ENCODE peak calls at places on chromosomes 3 and 15, in nine cellular contexts. M is cardiac fibroblast, I is upper lobe of right lung, B is AG10803, H is adrenal gland, V is astrocyte of the spinal cord, W is tibial artery, J is tibial nerve, L is chondrocyte. N is an unnamed sample.
A peak's percentile ranks its signal among the peaks of the same experiment; 100 is the strongest.

GRCh38 chr15:94262201-94262600 is 30.8 kb downstream of the MCTP2 start:
- DNase-seq in M (no peak), I (no peak), B (no peak), H (no peak), V (no peak), W (no peak), J (no peak), L (no peak), N (no peak)

GRCh38 chr3:9156604-9157003 is 92.8 kb downstream of the SRGAP3 start:
- DNase-seq in M (no peak), I (no peak), B (no peak), H (no peak), V (no peak), W (no peak), J (no peak), L (no peak), N (no peak)

GRCh38 chr3:66372681-66373350 is 128.0 kb downstream of the LRIG1 start:
- DNase-seq in M (peak; percentile 15), I (no peak), B (no peak), H (no peak), V (no peak), W (no peak), J (no peak), L (no peak), N (no peak)

GRCh38 chr15:101251830-101252820 is at the start of gene CHSY1:
- DNase-seq in M (peak; percentile 97), I (peak; percentile 97), B (peak; percentile 93), H (peak; percentile 94), V (peak; percentile 97), W (peak; percentile 92), J (peak; percentile 87), L (peak; percentile 97), N (peak; percentile 67)

GRCh38 chr3:194573680-194574437 is 59.4 kb downstream of the TMEM44 start:
- DNase-seq in M (peak; percentile 82), I (no peak), B (peak; percentile 65), H (peak; percentile 47), V (no peak), W (no peak), J (no peak), L (no peak), N (peak; percentile 68)

GRCh38 chr15:87461621-87462020 is 794.9 kb downstream of the NTRK3 start:
- DNase-seq in M (no peak), I (no peak), B (peak; percentile 3), H (no peak), V (no peak), W (no peak), J (no peak), L (no peak), N (no peak)

GRCh38 chr3:119630562-119631329 is 29.6 kb downstream of the POPDC2 start:
- DNase-seq in M (peak; percentile 66), I (no peak), B (peak; percentile 67), H (peak; percentile 69), V (peak; percentile 46), W (no peak), J (no peak), L (no peak), N (no peak)

GRCh38 chr3:3800076-3800448 is 831 bp downstream of the LRRN1 start:
- DNase-seq in M (no peak), I (peak; percentile 70), B (no peak), H (no peak), V (no peak), W (no peak), J (no peak), L (no peak), N (no peak)

GRCh38 chr3:122245513-122246174 is 62.2 kb downstream of the CASR start:
- DNase-seq in M (no peak), I (no peak), B (peak; percentile 30), H (no peak), V (peak; percentile 6), W (no peak), J (no peak), L (no peak), N (no peak)

GRCh38 chr3:122246214-122246613 is 62.7 kb downstream of the CASR start:
- DNase-seq in M (no peak), I (no peak), B (peak; percentile 41), H (no peak), V (no peak), W (no peak), J (no peak), L (no peak), N (no peak)

GRCh38 chr3:122247825-122248185 is 64.3 kb downstream of the CASR start:
- DNase-seq in M (no peak), I (no peak), B (peak; percentile 29), H (no peak), V (peak; percentile 4), W (no peak), J (no peak), L (no peak), N (no peak)

GRCh38 chr3:122251428-122251827 is 68.0 kb downstream of the CASR start:
- DNase-seq in M (no peak), I (no peak), B (no peak), H (no peak), V (no peak), W (no peak), J (no peak), L (no peak), N (no peak)

GRCh38 chr3:122247087-122247824 is 63.8 kb downstream of the CASR start:
- DNase-seq in M (no peak), I (no peak), B (peak; percentile 3), H (peak; percentile 21), V (no peak), W (peak; percentile 29), J (no peak), L (no peak), N (no peak)
- TF ChIP-seq CTCF in M (no peak), I (no peak), B (no peak), H (no peak), V (no peak), W (no peak), J (no peak), L (no peak), N (no peak)

GRCh38 chr15:42547926-42548257 is 701 bp downstream of the LRRC57 start:
- DNase-seq in M (peak; percentile 47), I (no peak), B (peak; percentile 38), H (no peak), V (no peak), W (no peak), J (no peak), L (no peak), N (no peak)

GRCh38 chr15:42544858-42545629 is 3.5 kb downstream of the LRRC57 start:
- DNase-seq in M (no peak), I (no peak), B (no peak), H (no peak), V (no peak), W (no peak), J (no peak), L (no peak), N (no peak)

GRCh38 chr15:42549782-42550392 is 1.2 kb downstream of the HAUS2 start:
- DNase-seq in M (peak; percentile 1), I (no peak), B (no peak), H (peak; percentile 33), V (no peak), W (no peak), J (no peak), L (no peak), N (no peak)

GRCh38 chr15:42549052-42549491 is 434 bp downstream of the HAUS2 start:
- DNase-seq in M (peak; percentile 35), I (no peak), B (peak; percentile 15), H (peak; percentile 23), V (no peak), W (no peak), J (no peak), L (no peak), N (no peak)

GRCh38 chr15:42548258-42549051 is at the start of the genes HAUS2 and LRRC57:
- DNase-seq in M (peak; percentile 81), I (peak; percentile 96), B (peak; percentile 71), H (peak; percentile 88), V (peak; percentile 82), W (peak; percentile 77), J (peak; percentile 66), L (peak; percentile 94), N (peak; percentile 93)
- TF ChIP-seq CTCF in M (no peak), I (no peak), B (no peak), H (no peak), V (no peak), W (no peak), J (no peak), L (no peak), N (no peak)

GRCh38 chr3:106328224-106328623 is 459.4 kb upstream of the CBLB start:
- DNase-seq in M (no peak), I (no peak), B (no peak), H (no peak), V (no peak), W (no peak), J (no peak), L (no peak), N (no peak)
- TF ChIP-seq CTCF in M (no peak), I (no peak), B (no peak), H (no peak), V (no peak), W (no peak), J (no peak), L (no peak), N (no peak)

GRCh38 chr3:15271785-15272381 is 60.5 kb downstream of the SH3BP5 start:
- DNase-seq in M (no peak), I (peak; percentile 80), B (no peak), H (peak; percentile 61), V (no peak), W (no peak), J (no peak), L (no peak), N (no peak)

GRCh38 chr3:15271030-15271429 is 61.4 kb downstream of the SH3BP5 start:
- DNase-seq in M (no peak), I (no peak), B (no peak), H (peak; percentile 4), V (no peak), W (no peak), J (no peak), L (no peak), N (no peak)

GRCh38 chr3:15273214-15273613 is 59.2 kb downstream of the SH3BP5 start:
- DNase-seq in M (no peak), I (no peak), B (no peak), H (peak; percentile 16), V (no peak), W (no peak), J (no peak), L (no peak), N (no peak)

GRCh38 chr3:15269091-15269989 is 63.0 kb downstream of the SH3BP5 start:
- DNase-seq in M (peak; percentile 96), I (peak; percentile 89), B (peak; percentile 90), H (peak; percentile 98), V (peak; percentile 96), W (peak; percentile 89), J (peak; percentile 84), L (no peak), N (no peak)

DNA sequence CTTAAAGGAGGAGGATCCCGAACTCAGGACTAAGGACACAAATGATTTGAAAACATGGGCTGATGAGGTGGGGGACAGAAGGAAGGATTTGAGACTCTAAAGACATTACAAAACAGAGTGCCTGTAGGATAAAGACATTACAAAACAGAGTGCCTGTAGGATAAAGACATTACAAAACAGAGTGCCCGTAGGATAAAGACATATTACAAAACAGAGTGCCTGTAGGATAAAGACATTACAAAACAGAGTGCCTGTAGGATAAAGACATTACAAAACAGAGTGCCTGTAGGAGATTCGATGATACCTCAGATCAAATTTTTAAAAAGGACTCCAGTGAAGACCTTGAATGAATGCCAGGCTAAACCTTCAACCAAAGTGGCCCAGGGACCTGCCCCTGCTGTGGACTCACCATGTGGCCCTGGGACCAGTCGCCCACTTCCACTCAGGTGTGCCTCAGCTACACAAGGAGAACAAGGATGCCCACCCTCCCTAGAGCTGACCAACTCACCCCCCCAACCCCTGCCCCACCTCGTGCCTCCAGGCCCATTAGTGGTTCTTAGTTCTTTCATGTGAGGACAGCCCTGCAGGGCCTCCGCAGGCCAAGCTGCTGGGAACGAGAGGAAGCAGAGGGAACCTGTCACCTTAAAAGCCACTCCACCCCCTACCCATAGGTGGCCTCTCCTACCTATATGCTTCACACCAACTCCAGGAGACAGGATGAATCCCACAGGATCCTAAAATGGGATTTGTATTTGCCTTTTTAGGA is 59.8 kb downstream of the SH3BP5 start:
- DNase-seq in M (peak; percentile 76), I (no peak), B (no peak), H (peak; percentile 46), V (no peak), W (no peak), J (no peak), L (no peak), N (no peak)
- TF ChIP-seq CTCF in M (no peak), I (no peak), B (no peak), H (no peak), V (no peak), W (no peak), J (no peak), L (no peak), N (no peak)